ENCODE peak calls at places on chromosomes 12 and 14, in four cellular contexts. P is choroid plexus epithelial cell, K is astrocyte of the spinal cord, R is coronary artery. V is an unnamed sample.

GRCh38 chr12:82527165-82527780 is 159.4 kb upstream of the TMTC2 start:
- DNase-seq in K (peak; percentile 69), P (peak; percentile 90), R (no peak), V (peak; percentile 69)

GRCh38 chr14:60647081-60647836 is 2.0 kb downstream of the SIX1 start:
- DNase-seq in P (peak; percentile 72), K (peak; percentile 61), R (no peak), V (peak; percentile 79)

GRCh38 chr14:82655770-82656169 is 1122.1 kb upstream of the SEL1L start:
- DNase-seq in K (no peak), P (no peak), R (no peak), V (no peak)

GRCh38 chr14:35114036-35114435 is 7.8 kb downstream of the PPP2R3C start:
- DNase-seq in P (peak; percentile 78), K (peak; percentile 33), R (no peak), V (no peak)

GRCh38 chr14:64745511-64746041 is 41.4 kb downstream of the PLEKHG3 start:
- DNase-seq in K (peak; percentile 32), R (no peak), P (peak; percentile 72), V (no peak)

GRCh38 chr12:113366827-113367226 is 8.4 kb downstream of the PLBD2 start:
- DNase-seq in P (no peak), K (no peak), R (no peak), V (no peak)

GRCh38 chr12:31594681-31595080 is 3.7 kb upstream of the DENND5B start:
- DNase-seq in P (no peak), K (no peak), R (no peak), V (no peak)

GRCh38 chr12:51925400-51926063 is 18.2 kb downstream of the ACVRL1 start:
- DNase-seq in P (no peak), R (no peak), K (no peak), V (no peak)

GRCh38 chr12:87425942-87426554 is 603.2 kb downstream of the C12orf50 start:
- DNase-seq in R (no peak), K (peak; percentile 8), P (no peak), V (peak; percentile 3)

GRCh38 chr12:88309546-88309945 is 167.4 kb downstream of the TMTC3 start:
- DNase-seq in P (peak; percentile 81), K (peak; percentile 72), R (no peak), V (peak; percentile 86)

GRCh38 chr14:90617942-90618341 is 198.3 kb downstream of the TTC7B start:
- DNase-seq in K (no peak), P (no peak), R (no peak), V (no peak)

GRCh38 chr12:101935769-101936741 is 58.7 kb downstream of the DRAM1 start:
- DNase-seq in K (peak; percentile 86), R (peak; percentile 79), P (peak; percentile 99), V (peak; percentile 98)

GRCh38 chr12:569091-569676 is 94.1 kb downstream of the NINJ2 start:
- DNase-seq in R (no peak), P (no peak), K (no peak), V (no peak)

GRCh38 chr14:55025948-55026347 is 951 bp downstream of the WDHD1 start:
- DNase-seq in K (no peak), P (no peak), R (no peak), V (no peak)
- H3K4me3 ChIP-seq in K (peak overlapping the region; percentile 73), P (peak overlapping the region; percentile 86), R (peak overlapping the region; percentile 78), V (peak overlapping the region; percentile 63)

GRCh38 chr12:108691154-108691994 is 39.9 kb downstream of the CORO1C start:
- DNase-seq in R (peak; percentile 97), K (peak; percentile 100), P (peak; percentile 99), V (peak; percentile 99)

GRCh38 chr12:108690799-108691153 is 40.5 kb downstream of the CORO1C start:
- DNase-seq in R (no peak), P (no peak), K (no peak), V (no peak)

GRCh38 chr12:108690191-108690518 is 41.2 kb downstream of the CORO1C start:
- DNase-seq in R (no peak), K (no peak), P (no peak), V (no peak)

GRCh38 chr12:108691995-108692808 is 39.1 kb downstream of the CORO1C start:
- DNase-seq in K (peak; percentile 50), R (no peak), P (peak; percentile 35), V (no peak)

GRCh38 chr12:108689314-108690190 is 41.8 kb downstream of the CORO1C start:
- DNase-seq in R (no peak), K (peak; percentile 70), P (peak; percentile 78), V (peak; percentile 47)
- TF ChIP-seq CTCF in R (no peak), K (no peak), P (peak; percentile 35), V (peak; percentile 6)

GRCh38 chr12:26940820-26941219 is 2.5 kb downstream of the FGFR1OP2 start:
- DNase-seq in R (no peak), K (peak; percentile 8), P (peak; percentile 41), V (peak; percentile 40)

GRCh38 chr12:26937863-26938659 is at the start of the genes FGFR1OP2 and INTS13:
- DNase-seq in P (peak; percentile 99), K (peak; percentile 99), R (peak; percentile 99), V (peak; percentile 98)

GRCh38 chr12:26939953-26940352 is 1.7 kb downstream of the FGFR1OP2 start:
- DNase-seq in K (no peak), R (no peak), P (no peak), V (no peak)

GRCh38 chr12:26938660-26939185 is 453 bp downstream of the FGFR1OP2 start:
- DNase-seq in R (no peak), K (no peak), P (no peak), V (no peak)

GRCh38 chr12:26939192-26939832 is 1.0 kb downstream of the FGFR1OP2 start:
- DNase-seq in K (peak; percentile 15), P (peak; percentile 25), R (no peak), V (peak; percentile 49)
- H3K4me3 ChIP-seq in K (peak overlapping the region; percentile 78), P (peak overlapping the region; percentile 80), R (peak overlapping the region; percentile 96), V (peak overlapping the region; percentile 94)

DNA sequence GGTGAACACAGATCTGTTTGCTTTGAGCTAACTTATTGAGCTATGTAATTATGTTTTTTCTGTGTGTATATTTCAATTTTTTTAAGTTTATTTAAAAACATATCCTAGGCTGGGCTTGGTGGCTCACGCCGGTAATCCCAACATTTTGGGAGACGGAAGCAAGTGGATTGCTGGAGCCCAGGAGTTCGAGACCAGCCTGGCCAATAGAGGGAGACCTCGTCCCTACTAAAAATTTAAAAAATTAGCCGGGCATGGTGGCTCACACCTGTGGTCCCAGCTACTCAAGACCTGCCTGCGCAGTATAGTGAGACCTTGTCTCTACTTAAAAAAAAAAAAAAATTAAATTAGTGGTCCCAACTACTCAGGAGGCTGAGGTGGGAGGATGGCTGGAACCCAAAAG is 16.2 kb upstream of the RNASE1 start:
- DNase-seq in P (no peak), R (no peak), K (no peak), V (no peak)
- TF ChIP-seq CTCF in P (no peak), R (no peak), K (no peak), V (no peak)

GRCh38 chr12:92949466-92949865 is 20.4 kb upstream of the EEA1 start:
- DNase-seq in K (no peak), R (no peak), P (no peak), V (no peak)

GRCh38 chr12:92943482-92944250 is 14.6 kb upstream of the EEA1 start:
- DNase-seq in R (no peak), P (peak; percentile 82), K (peak; percentile 63), V (peak; percentile 60)

GRCh38 chr12:92942905-92943304 is 13.8 kb upstream of the EEA1 start:
- DNase-seq in K (peak; percentile 81), R (no peak), P (peak; percentile 89), V (peak; percentile 76)

GRCh38 chr12:92947589-92948215 is 18.6 kb upstream of the EEA1 start:
- DNase-seq in P (no peak), R (no peak), K (no peak), V (no peak)

DNA sequence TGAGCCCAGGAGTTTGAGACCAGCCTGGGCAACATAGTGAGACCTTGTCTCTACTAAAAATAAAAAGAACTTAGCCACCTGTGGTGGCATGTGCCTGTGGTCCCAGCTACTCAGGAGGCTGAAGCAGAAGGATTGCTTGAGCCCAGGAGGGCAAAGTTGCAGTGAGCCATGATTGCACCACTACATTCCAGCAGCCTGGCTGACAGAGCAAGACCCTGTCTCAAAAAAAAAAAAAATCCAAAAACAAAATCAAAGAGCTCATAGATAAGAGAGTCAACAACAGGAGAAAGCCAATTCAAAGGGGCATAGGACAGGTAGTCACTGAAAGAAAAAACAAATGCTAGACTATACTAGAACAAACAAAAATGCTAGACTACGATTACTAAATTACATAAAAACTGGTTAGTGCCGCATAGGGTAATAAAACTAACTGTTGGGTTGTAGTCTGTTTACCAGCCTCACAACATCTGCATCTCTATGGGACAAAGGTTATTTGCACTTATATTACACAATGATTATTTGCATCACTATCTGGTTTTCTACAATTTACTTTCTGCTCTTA is 16.6 kb upstream of the EEA1 start:
- DNase-seq in P (peak; percentile 26), R (no peak), K (no peak), V (no peak)
- H3K4me3 ChIP-seq in P (no peak overlapping the region), R (no peak overlapping the region), K (no peak overlapping the region), V (no peak overlapping the region)

DNA sequence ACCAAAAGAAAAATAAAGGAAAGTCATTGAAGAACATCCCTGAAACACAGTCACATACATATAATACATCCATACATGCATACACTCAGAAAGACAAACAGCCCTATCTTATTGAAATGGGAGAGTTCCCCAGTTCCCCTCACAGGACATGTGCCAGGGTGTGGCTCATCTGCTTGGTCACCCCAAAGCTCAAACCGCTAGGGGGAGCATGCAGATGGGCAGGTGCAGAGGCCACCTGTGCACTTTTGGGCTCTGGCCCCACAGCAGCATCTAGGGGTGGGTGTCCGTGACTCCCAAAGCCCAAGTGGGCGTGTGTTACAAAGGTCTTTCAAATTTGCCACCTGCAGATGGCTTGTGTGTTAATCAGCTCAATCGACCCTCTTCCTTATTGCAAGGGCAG is 75.2 kb downstream of the CMAS start:
- DNase-seq in P (no peak), R (no peak), K (no peak), V (no peak)
- TF ChIP-seq CTCF in P (peak; percentile 27), R (no peak), K (peak; percentile 25), V (peak; percentile 28)